ENCODE peak calls at places on chromosomes 12 and 14, in nine cellular contexts. One of them, this sample, is unnamed.

GRCh38 chr14:101912841-101913240 is 51.5 kb upstream of the DYNC1H1 start:
- DNase-seq in activated T-helper 1 cell treated with anti-CD3 and anti-CD28 coated beads, Interleukin-12 subunit alpha, Interleukin-12 subunit beta, Interleukin-2, Interleukin-4 antibody, amounts not matched to agents 30 ng/mL and 10 ng/mL and 1 ng/mL, durations not matched to agents 14 hours and 24 hours and 36 hours: no peak
- DNase-seq in myocyte: no peak
- DNase-seq in nucleus accumbens: no peak
- DNase-seq in CD8-positive, alpha-beta memory T cell: no peak
- DNase-seq in WTC11: no peak
- DNase-seq in KG1: no peak
- DNase-seq in AML-193: no peak
- DNase-seq in ACHN: no peak
- DNase-seq in this sample: no peak

GRCh38 chr14:32004300-32004699 is 72.8 kb upstream of the ARHGAP5 start:
- DNase-seq in activated T-helper 1 cell treated with anti-CD3 and anti-CD28 coated beads, Interleukin-12 subunit alpha, Interleukin-12 subunit beta, Interleukin-2, Interleukin-4 antibody, amounts not matched to agents 30 ng/mL and 10 ng/mL and 1 ng/mL, durations not matched to agents 14 hours and 24 hours and 36 hours: no peak
- DNase-seq in myocyte: peak; percentile 29
- DNase-seq in nucleus accumbens: no peak
- DNase-seq in CD8-positive, alpha-beta memory T cell: no peak
- DNase-seq in WTC11: no peak
- DNase-seq in KG1: no peak
- DNase-seq in AML-193: no peak
- DNase-seq in ACHN: peak; percentile 72
- DNase-seq in this sample: no peak

GRCh38 chr14:51304428-51304827 is 64.4 kb downstream of the TMX1 start:
- DNase-seq in activated T-helper 1 cell treated with anti-CD3 and anti-CD28 coated beads, Interleukin-12 subunit alpha, Interleukin-12 subunit beta, Interleukin-2, Interleukin-4 antibody, amounts not matched to agents 30 ng/mL and 10 ng/mL and 1 ng/mL, durations not matched to agents 14 hours and 24 hours and 36 hours: no peak
- DNase-seq in myocyte: peak; percentile 67
- DNase-seq in nucleus accumbens: no peak
- DNase-seq in CD8-positive, alpha-beta memory T cell: no peak
- DNase-seq in WTC11: no peak
- DNase-seq in KG1: no peak
- DNase-seq in AML-193: no peak
- DNase-seq in ACHN: peak; percentile 81
- DNase-seq in this sample: no peak

GRCh38 chr14:53501361-53502320 is 348.5 kb upstream of the DDHD1 start:
- DNase-seq in activated T-helper 1 cell treated with anti-CD3 and anti-CD28 coated beads, Interleukin-12 subunit alpha, Interleukin-12 subunit beta, Interleukin-2, Interleukin-4 antibody, amounts not matched to agents 30 ng/mL and 10 ng/mL and 1 ng/mL, durations not matched to agents 14 hours and 24 hours and 36 hours: no peak
- DNase-seq in myocyte: no peak
- DNase-seq in nucleus accumbens: no peak
- DNase-seq in CD8-positive, alpha-beta memory T cell: no peak
- DNase-seq in WTC11: no peak
- DNase-seq in KG1: no peak
- DNase-seq in AML-193: no peak
- DNase-seq in ACHN: no peak
- DNase-seq in this sample: no peak

GRCh38 chr12:108575199-108575912 is 13.0 kb downstream of the ISCU start:
- DNase-seq in activated T-helper 1 cell treated with anti-CD3 and anti-CD28 coated beads, Interleukin-12 subunit alpha, Interleukin-12 subunit beta, Interleukin-2, Interleukin-4 antibody, amounts not matched to agents 30 ng/mL and 10 ng/mL and 1 ng/mL, durations not matched to agents 14 hours and 24 hours and 36 hours: no peak
- DNase-seq in myocyte: no peak
- DNase-seq in nucleus accumbens: no peak
- DNase-seq in CD8-positive, alpha-beta memory T cell: no peak
- DNase-seq in WTC11: no peak
- DNase-seq in KG1: no peak
- DNase-seq in AML-193: no peak
- DNase-seq in ACHN: no peak
- DNase-seq in this sample: no peak

GRCh38 chr12:32566663-32567634 is 112.2 kb upstream of the DNM1L start:
- DNase-seq in activated T-helper 1 cell treated with anti-CD3 and anti-CD28 coated beads, Interleukin-12 subunit alpha, Interleukin-12 subunit beta, Interleukin-2, Interleukin-4 antibody, amounts not matched to agents 30 ng/mL and 10 ng/mL and 1 ng/mL, durations not matched to agents 14 hours and 24 hours and 36 hours: no peak
- DNase-seq in myocyte: no peak
- DNase-seq in nucleus accumbens: no peak
- DNase-seq in CD8-positive, alpha-beta memory T cell: no peak
- DNase-seq in WTC11: no peak
- DNase-seq in KG1: no peak
- DNase-seq in AML-193: no peak
- DNase-seq in ACHN: no peak
- DNase-seq in this sample: peak; percentile 39

GRCh38 chr14:65098586-65098985 is 3.7 kb downstream of the MAX start:
- DNase-seq in activated T-helper 1 cell treated with anti-CD3 and anti-CD28 coated beads, Interleukin-12 subunit alpha, Interleukin-12 subunit beta, Interleukin-2, Interleukin-4 antibody, amounts not matched to agents 30 ng/mL and 10 ng/mL and 1 ng/mL, durations not matched to agents 14 hours and 24 hours and 36 hours: no peak
- DNase-seq in myocyte: no peak
- DNase-seq in nucleus accumbens: no peak
- DNase-seq in CD8-positive, alpha-beta memory T cell: no peak
- DNase-seq in WTC11: no peak
- DNase-seq in KG1: no peak
- DNase-seq in AML-193: peak; percentile 79
- DNase-seq in ACHN: peak; percentile 60
- DNase-seq in this sample: no peak

GRCh38 chr12:12008931-12009611 is 61.7 kb upstream of the BCL2L14 start:
- DNase-seq in activated T-helper 1 cell treated with anti-CD3 and anti-CD28 coated beads, Interleukin-12 subunit alpha, Interleukin-12 subunit beta, Interleukin-2, Interleukin-4 antibody, amounts not matched to agents 30 ng/mL and 10 ng/mL and 1 ng/mL, durations not matched to agents 14 hours and 24 hours and 36 hours: peak; percentile 56
- DNase-seq in myocyte: no peak
- DNase-seq in nucleus accumbens: no peak
- DNase-seq in CD8-positive, alpha-beta memory T cell: peak; percentile 14
- DNase-seq in WTC11: peak; percentile 46
- DNase-seq in KG1: peak; percentile 14
- DNase-seq in AML-193: peak; percentile 64
- DNase-seq in ACHN: peak; percentile 42
- DNase-seq in this sample: peak; percentile 11

GRCh38 chr12:60148109-60148508 is 552.3 kb downstream of the SLC16A7 start:
- DNase-seq in activated T-helper 1 cell treated with anti-CD3 and anti-CD28 coated beads, Interleukin-12 subunit alpha, Interleukin-12 subunit beta, Interleukin-2, Interleukin-4 antibody, amounts not matched to agents 30 ng/mL and 10 ng/mL and 1 ng/mL, durations not matched to agents 14 hours and 24 hours and 36 hours: no peak
- DNase-seq in myocyte: peak; percentile 28
- DNase-seq in nucleus accumbens: no peak
- DNase-seq in CD8-positive, alpha-beta memory T cell: no peak
- DNase-seq in WTC11: no peak
- DNase-seq in KG1: no peak
- DNase-seq in AML-193: no peak
- DNase-seq in ACHN: peak; percentile 10
- DNase-seq in this sample: no peak

GRCh38 chr12:116861331-116861730 is 19.9 kb downstream of the HRK start:
- DNase-seq in activated T-helper 1 cell treated with anti-CD3 and anti-CD28 coated beads, Interleukin-12 subunit alpha, Interleukin-12 subunit beta, Interleukin-2, Interleukin-4 antibody, amounts not matched to agents 30 ng/mL and 10 ng/mL and 1 ng/mL, durations not matched to agents 14 hours and 24 hours and 36 hours: peak; percentile 15
- DNase-seq in myocyte: peak; percentile 82
- DNase-seq in nucleus accumbens: peak; percentile 70
- DNase-seq in CD8-positive, alpha-beta memory T cell: no peak
- DNase-seq in WTC11: no peak
- DNase-seq in KG1: no peak
- DNase-seq in AML-193: peak; percentile 10
- DNase-seq in ACHN: no peak
- DNase-seq in this sample: peak; percentile 65

GRCh38 chr12:99284161-99284560 is 363.4 kb upstream of the GARIN6 start:
- DNase-seq in activated T-helper 1 cell treated with anti-CD3 and anti-CD28 coated beads, Interleukin-12 subunit alpha, Interleukin-12 subunit beta, Interleukin-2, Interleukin-4 antibody, amounts not matched to agents 30 ng/mL and 10 ng/mL and 1 ng/mL, durations not matched to agents 14 hours and 24 hours and 36 hours: no peak
- DNase-seq in myocyte: no peak
- DNase-seq in nucleus accumbens: no peak
- DNase-seq in CD8-positive, alpha-beta memory T cell: no peak
- DNase-seq in WTC11: no peak
- DNase-seq in KG1: no peak
- DNase-seq in AML-193: no peak
- DNase-seq in ACHN: no peak
- DNase-seq in this sample: no peak

GRCh38 chr12:57146092-57146491 is 1.3 kb downstream of the LRP1-AS start:
- DNase-seq in activated T-helper 1 cell treated with anti-CD3 and anti-CD28 coated beads, Interleukin-12 subunit alpha, Interleukin-12 subunit beta, Interleukin-2, Interleukin-4 antibody, amounts not matched to agents 30 ng/mL and 10 ng/mL and 1 ng/mL, durations not matched to agents 14 hours and 24 hours and 36 hours: no peak
- DNase-seq in myocyte: no peak
- DNase-seq in nucleus accumbens: no peak
- DNase-seq in CD8-positive, alpha-beta memory T cell: no peak
- DNase-seq in WTC11: no peak
- DNase-seq in KG1: no peak
- DNase-seq in AML-193: no peak
- DNase-seq in ACHN: no peak
- DNase-seq in this sample: no peak

GRCh38 chr12:13924286-13924685 is 57.1 kb downstream of the GRIN2B start:
- DNase-seq in activated T-helper 1 cell treated with anti-CD3 and anti-CD28 coated beads, Interleukin-12 subunit alpha, Interleukin-12 subunit beta, Interleukin-2, Interleukin-4 antibody, amounts not matched to agents 30 ng/mL and 10 ng/mL and 1 ng/mL, durations not matched to agents 14 hours and 24 hours and 36 hours: no peak
- DNase-seq in myocyte: no peak
- DNase-seq in nucleus accumbens: no peak
- DNase-seq in CD8-positive, alpha-beta memory T cell: no peak
- DNase-seq in WTC11: no peak
- DNase-seq in KG1: no peak
- DNase-seq in AML-193: no peak
- DNase-seq in ACHN: no peak
- DNase-seq in this sample: no peak

GRCh38 chr14:90111895-90112534 is 50.2 kb downstream of the KCNK13 start:
- DNase-seq in activated T-helper 1 cell treated with anti-CD3 and anti-CD28 coated beads, Interleukin-12 subunit alpha, Interleukin-12 subunit beta, Interleukin-2, Interleukin-4 antibody, amounts not matched to agents 30 ng/mL and 10 ng/mL and 1 ng/mL, durations not matched to agents 14 hours and 24 hours and 36 hours: no peak
- DNase-seq in myocyte: peak; percentile 44
- DNase-seq in nucleus accumbens: peak; percentile 21
- DNase-seq in CD8-positive, alpha-beta memory T cell: no peak
- DNase-seq in WTC11: no peak
- DNase-seq in KG1: no peak
- DNase-seq in AML-193: no peak
- DNase-seq in ACHN: peak; percentile 48
- DNase-seq in this sample: no peak

GRCh38 chr12:8609061-8609570 is 3.5 kb downstream of the AICDA start:
- DNase-seq in activated T-helper 1 cell treated with anti-CD3 and anti-CD28 coated beads, Interleukin-12 subunit alpha, Interleukin-12 subunit beta, Interleukin-2, Interleukin-4 antibody, amounts not matched to agents 30 ng/mL and 10 ng/mL and 1 ng/mL, durations not matched to agents 14 hours and 24 hours and 36 hours: no peak
- DNase-seq in myocyte: peak; percentile 69
- DNase-seq in nucleus accumbens: peak; percentile 7
- DNase-seq in CD8-positive, alpha-beta memory T cell: no peak
- DNase-seq in WTC11: peak; percentile 33
- DNase-seq in KG1: peak; percentile 3
- DNase-seq in AML-193: peak; percentile 57
- DNase-seq in ACHN: peak; percentile 70
- DNase-seq in this sample: no peak

GRCh38 chr14:65993996-65994395 is 492.2 kb upstream of the CCDC196 start:
- DNase-seq in activated T-helper 1 cell treated with anti-CD3 and anti-CD28 coated beads, Interleukin-12 subunit alpha, Interleukin-12 subunit beta, Interleukin-2, Interleukin-4 antibody, amounts not matched to agents 30 ng/mL and 10 ng/mL and 1 ng/mL, durations not matched to agents 14 hours and 24 hours and 36 hours: no peak
- DNase-seq in myocyte: no peak
- DNase-seq in nucleus accumbens: no peak
- DNase-seq in CD8-positive, alpha-beta memory T cell: no peak
- DNase-seq in WTC11: no peak
- DNase-seq in KG1: no peak
- DNase-seq in AML-193: no peak
- DNase-seq in ACHN: no peak
- DNase-seq in this sample: no peak

GRCh38 chr12:65977384-65977783 is 153.1 kb downstream of the HMGA2 start:
- DNase-seq in activated T-helper 1 cell treated with anti-CD3 and anti-CD28 coated beads, Interleukin-12 subunit alpha, Interleukin-12 subunit beta, Interleukin-2, Interleukin-4 antibody, amounts not matched to agents 30 ng/mL and 10 ng/mL and 1 ng/mL, durations not matched to agents 14 hours and 24 hours and 36 hours: no peak
- DNase-seq in myocyte: no peak
- DNase-seq in nucleus accumbens: no peak
- DNase-seq in CD8-positive, alpha-beta memory T cell: no peak
- DNase-seq in WTC11: no peak
- DNase-seq in KG1: no peak
- DNase-seq in AML-193: no peak
- DNase-seq in ACHN: no peak
- DNase-seq in this sample: no peak

GRCh38 chr12:30822385-30823139 is 67.8 kb upstream of the CAPRIN2 start:
- DNase-seq in activated T-helper 1 cell treated with anti-CD3 and anti-CD28 coated beads, Interleukin-12 subunit alpha, Interleukin-12 subunit beta, Interleukin-2, Interleukin-4 antibody, amounts not matched to agents 30 ng/mL and 10 ng/mL and 1 ng/mL, durations not matched to agents 14 hours and 24 hours and 36 hours: peak; percentile 4
- DNase-seq in myocyte: peak; percentile 65
- DNase-seq in nucleus accumbens: peak; percentile 74
- DNase-seq in CD8-positive, alpha-beta memory T cell: peak; percentile 5
- DNase-seq in WTC11: peak; percentile 68
- DNase-seq in KG1: no peak
- DNase-seq in AML-193: no peak
- DNase-seq in ACHN: no peak
- DNase-seq in this sample: peak; percentile 82

GRCh38 chr12:80778005-80778541 is 61.4 kb downstream of the MYF5 start:
- DNase-seq in activated T-helper 1 cell treated with anti-CD3 and anti-CD28 coated beads, Interleukin-12 subunit alpha, Interleukin-12 subunit beta, Interleukin-2, Interleukin-4 antibody, amounts not matched to agents 30 ng/mL and 10 ng/mL and 1 ng/mL, durations not matched to agents 14 hours and 24 hours and 36 hours: peak; percentile 19
- DNase-seq in myocyte: peak; percentile 84
- DNase-seq in nucleus accumbens: peak; percentile 51
- DNase-seq in CD8-positive, alpha-beta memory T cell: no peak
- DNase-seq in WTC11: no peak
- DNase-seq in KG1: peak; percentile 40
- DNase-seq in AML-193: peak; percentile 8
- DNase-seq in ACHN: peak; percentile 84
- DNase-seq in this sample: peak; percentile 7

GRCh38 chr12:101703487-101703886 is 6.0 kb downstream of the CHPT1 start:
- DNase-seq in activated T-helper 1 cell treated with anti-CD3 and anti-CD28 coated beads, Interleukin-12 subunit alpha, Interleukin-12 subunit beta, Interleukin-2, Interleukin-4 antibody, amounts not matched to agents 30 ng/mL and 10 ng/mL and 1 ng/mL, durations not matched to agents 14 hours and 24 hours and 36 hours: no peak
- DNase-seq in myocyte: no peak
- DNase-seq in nucleus accumbens: no peak
- DNase-seq in CD8-positive, alpha-beta memory T cell: no peak
- DNase-seq in WTC11: no peak
- DNase-seq in KG1: no peak
- DNase-seq in AML-193: no peak
- DNase-seq in ACHN: no peak
- DNase-seq in this sample: no peak

This sample was measured in head of caudate nucleus.